ENCODE peak calls at places on chromosomes 16 and 17, in eight cellular contexts. P is stomach, M is tibial nerve, B is transverse colon, U is adrenal gland, X is uterus, F is esophagus squamous epithelium, W is Peyer's patch. J is an unnamed sample.

GRCh38 chr17:40124279-40125141 is 2.7 kb downstream of the MSL1 start:
- DNase-seq in P (no peak), M (peak; percentile 23), B (no peak), U (no peak), X (no peak), F (no peak), W (no peak), J (no peak)

GRCh38 chr17:31128241-31128640 is 33.5 kb downstream of the NF1 start:
- DNase-seq in P (no peak), M (no peak), B (no peak), U (no peak), X (no peak), F (no peak), W (no peak), J (no peak)

GRCh38 chr17:41663451-41664171 is 25.1 kb upstream of the EIF1 start:
- DNase-seq in P (no peak), M (no peak), B (no peak), U (no peak), X (no peak), F (no peak), W (no peak), J (no peak)

GRCh38 chr16:583815-584591 is 5.9 kb upstream of the RAB40C start:
- DNase-seq in P (no peak), M (no peak), B (no peak), U (no peak), X (peak; percentile 23), F (no peak), W (no peak), J (no peak)

GRCh38 chr17:57396515-57396921 is 140.2 kb downstream of the MSI2 start:
- DNase-seq in P (no peak), M (no peak), B (no peak), U (no peak), X (no peak), F (no peak), W (no peak), J (no peak)

GRCh38 chr16:58450590-58450989 is 49.4 kb upstream of the NDRG4 start:
- DNase-seq in P (no peak), M (no peak), B (no peak), U (no peak), X (no peak), F (no peak), W (no peak), J (no peak)

GRCh38 chr17:74744349-74744713 is 4.1 kb upstream of the NHERF1 start:
- DNase-seq in P (no peak), M (no peak), B (no peak), U (peak; percentile 24), X (no peak), F (no peak), W (peak; percentile 49), J (no peak)

GRCh38 chr16:9658157-9658556 is 524.1 kb downstream of the GRIN2A start:
- DNase-seq in P (no peak), M (no peak), B (no peak), U (no peak), X (no peak), F (no peak), W (no peak), J (no peak)

GRCh38 chr17:80477647-80478478 is 1.5 kb upstream of the NPTX1 start:
- DNase-seq in P (no peak), M (no peak), B (peak; percentile 35), U (peak; percentile 56), X (peak; percentile 59), F (no peak), W (no peak), J (no peak)

GRCh38 chr17:42042598-42043319 is 7.6 kb downstream of the C17orf113 start:
- DNase-seq in P (no peak), M (no peak), B (no peak), U (no peak), X (no peak), F (no peak), W (no peak), J (no peak)

GRCh38 chr16:29915590-29916247 is 10.3 kb downstream of the KCTD13 start:
- DNase-seq in P (no peak), M (no peak), B (no peak), U (no peak), X (no peak), F (no peak), W (no peak), J (no peak)

GRCh38 chr17:46738544-46738943 is 79.9 kb downstream of the WNT3 start:
- DNase-seq in P (no peak), M (no peak), B (no peak), U (no peak), X (no peak), F (no peak), W (no peak), J (no peak)

GRCh38 chr17:9457005-9457404 is 118.6 kb downstream of the STX8 start:
- DNase-seq in P (no peak), M (no peak), B (no peak), U (no peak), X (no peak), F (no peak), W (no peak), J (no peak)

DNA sequence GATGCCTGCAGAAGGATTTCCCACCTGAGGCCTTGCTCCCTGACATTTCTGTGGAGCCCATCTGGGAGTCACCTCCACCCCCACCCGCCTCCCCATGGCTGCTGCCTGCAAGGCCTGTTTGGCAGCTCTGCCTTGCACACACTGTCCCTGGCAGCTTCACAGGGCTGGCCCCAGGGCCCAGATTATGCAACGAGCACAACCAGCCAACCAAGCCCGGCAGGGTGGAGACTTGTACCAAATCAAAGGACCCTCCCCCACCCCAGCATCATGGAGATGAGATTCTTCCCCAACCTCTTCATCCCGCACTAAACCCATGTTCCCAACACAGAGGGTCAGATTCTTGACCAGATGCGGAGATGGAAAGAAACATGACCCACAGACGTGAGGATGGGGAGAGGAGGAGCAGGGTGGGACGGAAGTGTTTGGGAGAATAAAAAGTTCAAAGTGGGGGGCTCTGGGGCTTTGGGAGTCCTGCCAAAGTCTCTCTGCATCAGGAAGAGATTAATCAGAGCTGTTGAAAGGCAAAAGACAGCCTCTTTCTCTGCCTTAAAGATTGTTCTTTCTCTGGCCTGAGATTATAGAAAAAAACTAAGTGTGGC is 3.8 kb downstream of the SMARCD2 start:
- DNase-seq in P (peak; percentile 94), M (peak; percentile 98), B (peak; percentile 82), U (peak; percentile 96), X (peak; percentile 94), F (no peak), W (peak; percentile 68), J (peak; percentile 97)
- TF ChIP-seq POLR2A in P (no peak), M (no peak), B (no peak), U (peak; percentile 67), X (peak; percentile 34), F (no peak), W (no peak), J (peak; percentile 30)

DNA sequence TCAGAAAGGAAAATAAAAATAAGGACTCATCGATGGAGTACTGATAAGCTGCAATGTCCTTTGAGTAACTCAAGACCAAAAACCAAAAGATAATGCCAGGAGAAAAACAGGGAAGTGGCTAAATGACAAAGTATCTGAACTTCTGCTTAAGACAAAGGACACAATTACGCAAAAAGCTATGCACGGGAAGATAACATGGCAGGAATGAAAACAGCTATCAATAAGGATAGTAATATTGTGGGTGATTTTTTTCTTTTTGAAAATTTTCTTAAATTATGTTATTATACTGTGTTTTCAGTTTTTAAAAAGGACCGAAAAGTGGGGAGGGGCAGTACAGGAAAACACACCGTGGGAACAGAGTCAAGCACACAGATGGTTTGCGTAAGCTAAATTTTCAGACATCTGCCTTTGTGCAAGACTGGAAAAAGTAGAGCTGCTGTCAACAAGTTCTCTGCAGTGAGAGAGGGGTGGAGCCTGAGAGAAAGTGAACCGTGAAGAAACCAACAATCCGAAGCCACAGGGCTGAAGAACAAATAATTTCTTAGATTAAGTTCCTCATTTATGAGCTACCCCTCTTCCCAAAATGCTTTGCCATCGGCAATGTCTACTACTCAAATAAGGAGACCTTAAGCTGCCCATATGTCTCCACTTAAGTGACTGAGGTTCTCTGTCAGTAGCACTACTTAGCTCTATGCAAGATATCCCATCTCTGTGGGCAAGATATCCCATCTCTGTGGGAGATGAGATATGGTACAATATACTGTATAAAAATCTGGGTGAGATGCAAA is 99.9 kb upstream of the CORO6 start:
- DNase-seq in P (no peak), M (peak; percentile 67), B (peak; percentile 46), U (peak; percentile 56), X (peak; percentile 47), F (no peak), W (no peak), J (peak; percentile 11)
- H3K4me3 ChIP-seq in P (no peak overlapping the region), M (no peak overlapping the region), B (no peak overlapping the region), U (peak overlapping the region; percentile 31), X (no peak overlapping the region), F (no peak overlapping the region), W (peak overlapping the region; percentile 27), J (no peak overlapping the region)

GRCh38 chr16:86252596-86252995 is 257.7 kb upstream of the FOXF1 start:
- DNase-seq in P (no peak), M (no peak), B (peak; percentile 24), U (no peak), X (no peak), F (no peak), W (no peak), J (no peak)
- TF ChIP-seq CTCF in P (no peak), M (no peak), B (peak; percentile 28), U (peak; percentile 19), X (peak; percentile 7), F (peak; percentile 36), W (no peak), J (no peak)

GRCh38 chr17:8153957-8154607 is 1.9 kb upstream of the PER1 start:
- DNase-seq in P (peak; percentile 100), M (peak; percentile 100), B (peak; percentile 99), U (peak; percentile 100), X (peak; percentile 100), F (peak; percentile 78), W (peak; percentile 100), J (peak; percentile 100)

GRCh38 chr17:8155341-8156173 is 3.4 kb upstream of the PER1 start:
- DNase-seq in P (peak; percentile 60), M (peak; percentile 40), B (no peak), U (peak; percentile 58), X (no peak), F (no peak), W (no peak), J (peak; percentile 72)

GRCh38 chr17:8153550-8153956 is 1.3 kb upstream of the PER1 start:
- DNase-seq in P (peak; percentile 73), M (peak; percentile 90), B (peak; percentile 85), U (peak; percentile 86), X (peak; percentile 90), F (no peak), W (peak; percentile 81), J (no peak)

GRCh38 chr17:8152981-8153549 is 861 bp upstream of the PER1 start:
- DNase-seq in P (no peak), M (peak; percentile 32), B (no peak), U (peak; percentile 65), X (no peak), F (no peak), W (no peak), J (no peak)

DNA sequence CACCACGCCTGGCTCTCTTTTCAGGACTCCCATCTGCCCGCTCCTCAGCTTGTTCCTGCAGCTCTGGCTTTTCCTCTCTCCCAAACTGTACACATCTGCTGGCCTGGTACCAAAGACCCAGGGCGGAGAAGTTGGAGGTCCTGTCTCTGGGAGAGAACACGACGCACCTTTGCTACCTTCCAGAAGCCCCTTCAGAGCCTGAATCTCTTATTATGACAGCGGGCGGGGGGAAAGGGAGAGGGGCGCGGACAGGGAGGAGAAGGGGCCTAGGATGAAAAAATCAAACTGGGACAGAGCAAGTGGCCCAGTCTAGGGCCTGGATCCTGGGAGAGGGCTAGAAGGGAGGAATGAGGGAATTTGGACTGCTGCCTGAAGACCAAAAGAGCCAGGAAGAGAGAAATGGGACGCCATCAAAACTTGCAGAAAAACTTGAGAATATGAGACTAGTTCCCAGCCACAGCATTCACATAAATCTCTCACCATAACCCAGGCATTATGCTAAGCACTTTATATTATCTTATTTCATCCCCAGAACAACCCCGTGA is 2.5 kb upstream of the PER1 start:
- DNase-seq in P (no peak), M (no peak), B (no peak), U (no peak), X (no peak), F (no peak), W (no peak), J (no peak)
- TF ChIP-seq POLR2A in P (no peak), M (peak; percentile 21), B (no peak), U (peak; percentile 1), X (no peak), F (no peak), W (peak; percentile 5), J (no peak)